ENCODE peak calls at places on chromosomes 11 and 22, in five cellular contexts. Z, Y, H, J and C are unnamed samples. For H3K36me3 and H3K4me1, the result is how much of the 10 kb centered on the place peaks cover.

GRCh38 chr11:89442801-89443200 is 48.4 kb downstream of the NOX4 start:
- DNase-seq in J (no peak), Z (no peak), Y (no peak), H (no peak), C (no peak)

GRCh38 chr11:100892886-100893285 is 205.8 kb downstream of the ARHGAP42 start:
- DNase-seq in H (no peak), Y (no peak), Z (no peak), J (no peak), C (no peak)

GRCh38 chr22:50505276-50505775 is 2.2 kb downstream of the LMF2 start:
- DNase-seq in Y (no peak), J (no peak), H (no peak), Z (no peak), C (no peak)

GRCh38 chr11:10309163-10310093 is 4.6 kb downstream of the ADM start:
- DNase-seq in Z (no peak), H (no peak), Y (peak), J (no peak), C (no peak)

GRCh38 chr11:26087095-26087935 is 244.6 kb upstream of the ANO3 start:
- DNase-seq in Y (no peak), Z (no peak), H (no peak), J (no peak), C (no peak)

GRCh38 chr11:64583296-64584262 is 7.4 kb upstream of the SLC22A12 start:
- DNase-seq in Z (no peak), J (no peak), Y (peak), H (no peak), C (no peak)

GRCh38 chr11:93694586-93694985 is 33.1 kb downstream of the CEP295 start:
- DNase-seq in Y (no peak), Z (no peak), J (no peak), H (no peak), C (no peak)

GRCh38 chr22:29720824-29721323 is 1.1 kb downstream of the CABP7 start:
- DNase-seq in Z (no peak), H (peak), J (no peak), Y (no peak), C (no peak)

GRCh38 chr22:36385491-36386350 is 2.0 kb downstream of the MYH9 start:
- DNase-seq in H (no peak), J (no peak), Y (peak), Z (no peak), C (peak)

GRCh38 chr11:25943777-25944661 is 387.9 kb upstream of the ANO3 start:
- DNase-seq in Y (no peak), Z (no peak), H (peak), J (no peak), C (peak)

GRCh38 chr11:131584694-131585592 is 214.5 kb downstream of the NTM start:
- DNase-seq in H (peak), J (no peak), Z (no peak), Y (no peak), C (peak)

GRCh38 chr11:113168804-113169342 is 145.5 kb upstream of the TTC12 start:
- DNase-seq in Y (no peak), J (no peak), H (no peak), Z (no peak), C (no peak)

GRCh38 chr22:47188337-47189055 is 426.0 kb downstream of the TBC1D22A start:
- DNase-seq in Z (no peak), H (peak), J (no peak), Y (peak), C (no peak)

GRCh38 chr11:12232819-12233601 is 122.6 kb downstream of the MICAL2 start:
- DNase-seq in Y (no peak), H (no peak), J (no peak), Z (no peak), C (no peak)

GRCh38 chr11:87712802-87713202 is 462.4 kb downstream of the RAB38 start:
- DNase-seq in J (no peak), Y (no peak), H (no peak), Z (no peak), C (no peak)

GRCh38 chr11:122101625-122102291 is 14.3 kb downstream of the BLID start:
- DNase-seq in H (peak), J (no peak), Z (peak), Y (peak), C (peak)

GRCh38 chr22:29617922-29618629 is 14.6 kb downstream of the NF2 start:
- DNase-seq in H (no peak), Y (no peak), Z (no peak), J (no peak), C (no peak)

GRCh38 chr11:58927393-58928081 is 11.8 kb upstream of the GLYATL1 start:
- DNase-seq in J (no peak), Y (no peak), Z (peak), H (peak), C (peak)

GRCh38 chr22:38700789-38701628 is at the start of gene JOSD1:
- DNase-seq in J (peak), Z (peak), Y (peak), H (peak), C (peak)

GRCh38 chr11:125094731-125095130 is 16.7 kb downstream of the TMEM218 start:
- DNase-seq in J (no peak), Y (no peak), H (no peak), Z (no peak), C (no peak)

GRCh38 chr11:20000393-20001134 is 159.7 kb downstream of the DBX1 start:
- DNase-seq in Z (peak), J (no peak), H (no peak), Y (no peak), C (peak)

GRCh38 chr11:67564230-67564629 is 19.4 kb upstream of the GSTP1 start:
- DNase-seq in Y (no peak), Z (no peak), H (no peak), J (no peak), C (no peak)

GRCh38 chr11:24386551-24387404 is 110.1 kb upstream of the LUZP2 start:
- DNase-seq in Y (no peak), J (no peak), Z (no peak), H (no peak), C (peak)

GRCh38 chr11:78733031-78733430 is 158.4 kb upstream of the NARS2 start:
- DNase-seq in Y (no peak), H (no peak), Z (no peak), J (no peak), C (no peak)

GRCh38 chr11:1871531-1871930 is 18.6 kb downstream of the LSP1 start:
- DNase-seq in Z (no peak), Y (no peak), H (peak), J (no peak), C (no peak)

GRCh38 chr11:85682330-85683305 is 3.4 kb downstream of the CCDC89 start:
- DNase-seq in J (no peak), H (peak), Y (peak), Z (no peak), C (peak)

GRCh38 chr11:62137276-62137861 is 13.6 kb downstream of the INCENP start:
- DNase-seq in H (no peak), Z (no peak), Y (no peak), J (no peak), C (no peak)

GRCh38 chr22:17115927-17116326 is 5.2 kb downstream of the TMEM121B start:
- DNase-seq in H (no peak), Y (no peak), Z (no peak), J (no peak), C (no peak)
- H3K27ac ChIP-seq in H (no peak), Y (no peak), Z (no peak), J (no peak), C (no peak)

GRCh38 chr11:33706546-33706945 is 5.9 kb upstream of the C11orf91 start:
- DNase-seq in Z (no peak), Y (no peak), J (no peak), H (no peak), C (no peak)

GRCh38 chr11:33712436-33712835 is 11.8 kb upstream of the C11orf91 start:
- DNase-seq in J (no peak), Z (no peak), H (no peak), Y (no peak), C (no peak)

GRCh38 chr11:33708970-33709369 is 8.3 kb upstream of the C11orf91 start:
- DNase-seq in Y (no peak), J (no peak), H (no peak), Z (no peak), C (no peak)

GRCh38 chr11:33706961-33707360 is 6.3 kb upstream of the C11orf91 start:
- DNase-seq in J (no peak), H (no peak), Y (no peak), Z (no peak), C (no peak)

DNA sequence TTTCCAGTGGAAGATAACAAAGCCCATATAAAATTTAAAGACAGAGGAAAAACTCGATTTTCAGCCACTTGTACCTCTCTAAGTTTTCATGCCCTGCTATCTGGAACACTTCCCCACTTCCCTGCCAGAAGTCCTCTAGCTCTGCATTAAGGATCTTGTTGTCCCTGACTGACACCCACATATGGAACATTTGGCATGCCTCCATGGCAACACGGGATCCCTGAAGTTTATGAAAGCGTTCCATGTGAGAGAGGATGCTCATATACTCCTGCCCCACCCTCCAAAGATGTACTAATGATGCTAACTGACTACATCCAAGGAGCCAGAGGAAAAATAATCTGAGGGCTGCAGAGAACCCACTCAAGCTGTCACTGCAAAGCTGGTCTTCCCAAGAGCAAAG is 8.8 kb upstream of the C11orf91 start:
- DNase-seq in H (no peak), J (no peak), Z (no peak), Y (no peak), C (peak)
- H3K36me3 ChIP-seq in H (under half), J (under half), Z (under half), Y (under half), C (under half)

GRCh38 chr11:16909375-16910035 is 104.7 kb downstream of the PLEKHA7 start:
- DNase-seq in Y (no peak), H (no peak), Z (no peak), J (no peak), C (no peak)

GRCh38 chr11:16912607-16913006 is 101.6 kb downstream of the PLEKHA7 start:
- DNase-seq in Y (no peak), Z (no peak), H (no peak), J (no peak), C (no peak)

GRCh38 chr11:16911186-16911585 is 103.0 kb downstream of the PLEKHA7 start:
- DNase-seq in Y (no peak), H (no peak), Z (no peak), J (no peak), C (peak)

DNA sequence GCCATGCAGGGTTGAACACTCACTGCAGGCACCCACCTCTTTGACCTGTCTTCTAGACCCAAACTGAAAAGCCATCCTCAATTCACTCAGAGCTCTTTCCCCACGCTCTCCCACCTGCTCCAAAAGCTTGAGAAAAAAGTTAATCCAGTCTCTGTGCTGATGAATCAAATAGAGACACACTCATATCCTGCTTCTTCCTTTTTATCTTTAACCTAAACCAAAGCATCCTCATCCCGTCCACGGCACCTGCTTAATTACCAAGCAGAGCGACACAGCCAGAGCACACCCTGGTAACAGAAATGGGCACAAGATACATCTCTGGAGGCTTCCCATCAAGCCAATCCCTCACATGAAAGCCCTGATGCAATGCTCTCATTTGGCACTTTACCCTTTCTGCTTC is 102.6 kb downstream of the PLEKHA7 start:
- DNase-seq in H (no peak), Y (no peak), Z (no peak), J (no peak), C (no peak)
- H3K4me1 ChIP-seq in H (under half), Y (under half), Z (under half), J (under half), C (under half)

GRCh38 chr11:77630311-77630710 is 7.3 kb downstream of the CLNS1A start:
- DNase-seq in Y (no peak), Z (no peak), H (no peak), J (no peak), C (no peak)
- H3K27ac ChIP-seq in Y (no peak), Z (no peak), H (no peak), J (no peak), C (no peak)

DNA sequence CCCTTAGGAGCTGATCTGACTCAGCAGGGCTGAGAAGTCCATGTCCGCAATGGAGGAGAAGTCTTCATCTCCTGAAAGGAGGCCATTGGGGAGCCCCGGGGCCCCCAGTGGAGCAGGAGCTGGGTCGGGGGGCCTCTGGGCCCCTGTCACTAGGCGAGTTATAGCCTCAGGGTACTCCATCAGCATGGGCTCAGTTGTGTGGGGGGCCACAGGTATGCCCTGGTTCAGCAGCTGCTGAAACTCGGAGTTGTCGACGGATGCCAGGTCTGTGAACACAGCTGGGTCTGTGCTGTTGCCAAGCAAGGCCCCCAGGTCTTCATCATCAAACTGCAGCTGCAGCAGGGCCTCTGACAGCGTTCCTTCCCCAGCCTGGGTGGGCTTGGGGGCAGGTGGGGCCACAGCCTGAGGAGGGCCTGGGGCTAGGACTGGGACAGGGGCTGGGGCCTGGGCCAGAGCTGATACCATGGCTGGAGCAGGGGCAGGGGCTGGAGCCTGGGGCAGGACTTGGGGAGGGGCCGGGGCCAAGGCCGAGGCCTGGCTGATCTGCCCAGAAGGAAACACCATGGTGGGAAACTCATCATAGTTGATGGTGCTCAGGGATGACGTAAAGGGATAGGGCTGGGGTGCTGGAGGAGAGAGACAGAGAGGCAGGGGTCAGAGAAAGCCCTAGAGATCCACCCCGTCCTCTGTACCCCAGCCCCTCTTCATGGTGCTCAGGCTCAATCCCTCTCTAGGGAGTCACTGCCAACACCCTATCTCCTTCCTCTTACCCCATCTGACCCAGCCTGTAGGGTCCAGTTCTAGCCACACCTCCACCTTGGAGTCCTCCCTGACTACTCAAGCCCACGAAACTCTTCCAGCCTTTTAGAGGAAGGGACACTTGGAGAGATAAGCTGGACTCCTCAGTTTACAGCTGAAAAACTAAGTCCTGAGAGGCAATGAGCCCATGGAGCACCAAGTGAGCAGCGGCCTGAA is 8.1 kb downstream of the RELA start:
- DNase-seq in Z (no peak), J (no peak), H (peak), Y (peak), C (no peak)
- H3K36me3 ChIP-seq in Z (under half), J (under half), H (under half), Y (under half), C (under half)

GRCh38 chr11:110290591-110291334 is 5.7 kb downstream of the RDX start:
- DNase-seq in J (no peak), H (no peak), Z (no peak), Y (no peak), C (no peak)
- H3K4me1 ChIP-seq in J (under half), H (half or more), Z (under half), Y (under half), C (under half)

GRCh38 chr11:129308241-129308865 is 67.3 kb upstream of the BARX2 start:
- DNase-seq in J (no peak), Z (no peak), H (no peak), Y (no peak), C (no peak)
- H3K27ac ChIP-seq in J (no peak), Z (no peak), H (no peak), Y (no peak), C (no peak)

GRCh38 chr22:24094966-24095365 is 83.9 kb downstream of the CABIN1 start:
- DNase-seq in H (no peak), Z (no peak), J (no peak), Y (peak), C (no peak)
- H3K36me3 ChIP-seq in H (under half), Z (under half), J (under half), Y (under half), C (under half)